ENCODE peak calls at places on chromosomes 7 and 10, in seven cellular contexts. H is kidney, Y is astrocyte, X is iPS DF 6.9, O is cardiac muscle cell, W is GM23248, V is DND-41. B is an unnamed sample.

GRCh38 chr7:85595639-85596268 is 408.9 kb upstream of the SEMA3D start:
- DNase-seq in H (no peak), W (peak; percentile 54), O (peak; percentile 11), X (no peak), Y (peak; percentile 39), V (no peak), B (no peak)

GRCh38 chr7:29102554-29103151 is 43.7 kb downstream of the CPVL start:
- DNase-seq in W (peak; percentile 80), Y (peak; percentile 36), V (peak; percentile 19), O (peak; percentile 75), H (peak; percentile 77), X (peak; percentile 54), B (peak; percentile 73)

GRCh38 chr7:93515144-93515543 is 59.4 kb downstream of the CALCR start:
- DNase-seq in X (no peak), H (no peak), V (no peak), O (no peak), W (peak; percentile 16), Y (peak; percentile 0), B (no peak)

GRCh38 chr10:84156768-84157167 is 16.8 kb upstream of the GPR15LG start:
- DNase-seq in H (no peak), V (peak; percentile 14), W (peak; percentile 7), X (no peak), Y (no peak), O (no peak), B (peak; percentile 55)

GRCh38 chr7:156026076-156027002 is 214.1 kb upstream of the SHH start:
- DNase-seq in O (no peak), V (no peak), W (no peak), H (no peak), Y (no peak), X (no peak), B (no peak)

GRCh38 chr7:11130012-11130411 is 156.3 kb downstream of the PHF14 start:
- DNase-seq in Y (peak; percentile 73), H (no peak), W (no peak), X (no peak), O (no peak), V (no peak), B (no peak)

GRCh38 chr7:1087462-1087809 is 477 bp upstream of the GPER1 start:
- DNase-seq in H (no peak), W (peak; percentile 75), Y (peak; percentile 43), X (no peak), V (no peak), O (no peak), B (no peak)

GRCh38 chr10:125399289-125399688 is 238.9 kb upstream of the CTBP2 start:
- DNase-seq in H (no peak), O (no peak), V (no peak), X (no peak), W (no peak), Y (no peak), B (no peak)

GRCh38 chr10:112409274-112409673 is 35.4 kb downstream of the ACSL5 start:
- DNase-seq in X (no peak), H (no peak), O (no peak), V (no peak), W (no peak), Y (no peak), B (no peak)

GRCh38 chr10:130924138-130924819 is 387.2 kb downstream of the TCERG1L start:
- DNase-seq in X (no peak), H (no peak), W (no peak), Y (no peak), O (peak; percentile 81), V (peak; percentile 52), B (peak; percentile 61)

GRCh38 chr7:50069613-50070012 is 23.4 kb downstream of the ZPBP start:
- DNase-seq in W (peak; percentile 57), V (peak; percentile 21), X (peak; percentile 16), O (no peak), Y (peak; percentile 2), H (peak; percentile 78), B (peak; percentile 80)

GRCh38 chr7:50068026-50068425 is 25.0 kb downstream of the ZPBP start:
- DNase-seq in H (no peak), Y (peak; percentile 4), O (no peak), W (peak; percentile 40), X (peak; percentile 0), V (no peak), B (peak; percentile 85)

GRCh38 chr7:50073093-50073492 is 20.0 kb downstream of the ZPBP start:
- DNase-seq in O (no peak), V (no peak), X (no peak), Y (no peak), H (no peak), W (no peak), B (peak; percentile 59)

GRCh38 chr7:50068850-50069551 is 24.0 kb downstream of the ZPBP start:
- DNase-seq in O (no peak), H (no peak), X (peak; percentile 55), V (peak; percentile 54), Y (peak; percentile 61), W (peak; percentile 85), B (peak; percentile 69)
- H3K4me3 ChIP-seq in O (no peak overlapping the region), H (peak overlapping the region; percentile 97), X (no peak overlapping the region), V (peak overlapping the region; percentile 53), Y (peak overlapping the region; percentile 50), W (peak overlapping the region; percentile 75), B (peak overlapping the region; percentile 63)

GRCh38 chr10:62058476-62058875 is 157.0 kb downstream of the ARID5B start:
- DNase-seq in H (no peak), Y (no peak), O (no peak), V (no peak), W (peak; percentile 61), X (no peak), B (no peak)

GRCh38 chr10:62057359-62057758 is 155.9 kb downstream of the ARID5B start:
- DNase-seq in V (no peak), H (no peak), O (no peak), W (peak; percentile 57), X (no peak), Y (no peak), B (no peak)

GRCh38 chr10:62057872-62058271 is 156.4 kb downstream of the ARID5B start:
- DNase-seq in Y (no peak), H (no peak), V (no peak), O (no peak), W (no peak), X (no peak), B (no peak)

GRCh38 chr10:62059424-62059913 is 158.0 kb downstream of the ARID5B start:
- DNase-seq in H (no peak), O (no peak), V (no peak), Y (no peak), W (no peak), X (no peak), B (no peak)

DNA sequence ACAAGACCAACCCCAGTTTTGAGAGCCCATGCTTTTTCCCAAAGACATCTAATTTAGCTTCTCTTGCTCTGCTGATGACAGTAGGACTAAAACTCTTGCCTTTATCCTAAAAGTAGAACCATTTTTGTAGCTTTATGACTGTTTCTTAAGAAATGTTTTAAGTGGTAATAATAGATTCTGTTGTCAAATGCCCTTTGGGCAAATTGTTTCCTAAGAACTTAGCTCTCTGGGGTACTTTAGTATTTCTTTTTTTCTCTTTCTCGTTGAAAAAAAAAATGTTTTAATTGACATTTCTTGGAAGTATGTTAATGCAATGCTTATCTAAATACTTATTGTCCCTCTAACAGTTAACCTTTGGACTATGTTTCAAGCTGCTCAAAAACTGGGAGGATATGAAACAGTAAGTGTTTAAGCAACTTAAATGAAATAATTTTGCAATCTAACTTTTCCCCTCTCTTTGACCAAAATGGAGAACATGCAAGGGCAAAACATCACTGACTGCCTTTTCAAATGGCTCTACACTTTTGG is 157.5 kb downstream of the ARID5B start:
- DNase-seq in H (no peak), X (no peak), O (no peak), V (no peak), W (peak; percentile 45), Y (no peak), B (no peak)
- H3K4me1 ChIP-seq in H (peaks cover 44% of the 10 kb centered on the region), X (no peaks in the 10 kb centered on the region), O (peaks cover 33% of the 10 kb centered on the region), V (no peaks in the 10 kb centered on the region), W (peaks cover 93% of the 10 kb centered on the region), Y (peaks cover 25% of the 10 kb centered on the region), B (peaks cover 20% of the 10 kb centered on the region)

GRCh38 chr10:114437456-114438292 is 33.4 kb upstream of the AFAP1L2 start:
- DNase-seq in H (no peak), O (no peak), X (no peak), W (peak; percentile 54), V (no peak), Y (no peak), B (no peak)
- H3K4me3 ChIP-seq in H (no peak overlapping the region), O (no peak overlapping the region), X (no peak overlapping the region), W (no peak overlapping the region), V (no peak overlapping the region), Y (no peak overlapping the region), B (no peak overlapping the region)

DNA sequence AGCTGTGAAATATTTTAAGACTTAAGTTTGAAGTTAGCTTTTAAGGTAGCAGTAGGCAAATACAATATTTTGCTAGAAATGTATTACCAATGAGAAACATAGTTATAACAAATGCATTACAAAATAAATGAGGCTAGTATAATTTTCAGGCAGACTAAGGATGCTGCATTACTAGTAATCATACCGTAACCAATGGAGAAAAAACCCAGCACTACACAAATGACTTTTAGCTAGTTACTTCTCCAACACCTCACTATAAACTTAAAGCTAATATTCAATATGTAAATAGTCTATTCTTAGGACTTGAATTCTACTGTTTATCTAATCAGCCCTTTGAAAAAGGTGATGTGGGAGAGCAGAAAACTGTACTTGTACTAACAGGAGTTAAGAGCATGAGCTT is 285.3 kb upstream of the KLF14 start:
- DNase-seq in Y (no peak), V (no peak), O (no peak), H (no peak), X (no peak), W (no peak), B (no peak)
- H3K4me1 ChIP-seq in Y (peaks cover 3% of the 10 kb centered on the region), V (peaks cover 40% of the 10 kb centered on the region), O (no peaks in the 10 kb centered on the region), H (peaks cover 26% of the 10 kb centered on the region), X (no peaks in the 10 kb centered on the region), W (peaks cover 16% of the 10 kb centered on the region), B (peaks cover 51% of the 10 kb centered on the region)

GRCh38 chr10:46069771-46070463 is 23.8 kb upstream of the MSMB start:
- DNase-seq in V (no peak), O (no peak), W (no peak), X (no peak), H (no peak), Y (no peak), B (no peak)

GRCh38 chr10:46070749-46071148 is 24.7 kb upstream of the MSMB start:
- DNase-seq in V (no peak), W (no peak), Y (no peak), H (no peak), X (no peak), O (no peak), B (no peak)

GRCh38 chr10:46068905-46069304 is 22.8 kb upstream of the MSMB start:
- DNase-seq in X (no peak), V (no peak), H (no peak), O (no peak), Y (no peak), W (no peak), B (no peak)

GRCh38 chr10:46064269-46064817 is 18.3 kb upstream of the MSMB start:
- DNase-seq in Y (no peak), H (no peak), W (no peak), V (no peak), X (no peak), O (no peak), B (no peak)

DNA sequence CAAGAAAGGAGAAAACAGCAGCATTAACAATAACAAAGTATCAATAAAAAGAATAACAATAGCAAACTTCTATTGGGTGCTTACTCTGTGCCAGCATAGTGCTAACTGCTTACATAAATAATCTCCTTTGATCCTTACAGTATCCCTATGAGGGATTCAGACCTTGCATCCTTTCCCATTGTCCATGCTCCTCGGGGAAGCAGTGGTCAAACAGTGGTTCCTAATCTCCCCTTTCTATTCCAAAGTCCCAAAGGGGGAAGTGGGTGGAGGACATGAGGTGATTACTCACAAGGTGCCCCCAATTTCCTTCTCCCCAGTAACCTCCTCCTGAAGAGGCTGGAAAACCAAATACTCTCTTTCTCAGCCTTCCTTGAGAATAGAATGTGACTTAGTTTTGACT is 22.0 kb upstream of the MSMB start:
- DNase-seq in V (no peak), W (no peak), X (no peak), O (no peak), H (no peak), Y (no peak), B (no peak)
- H3K4me3 ChIP-seq in V (no peak overlapping the region), W (no peak overlapping the region), X (no peak overlapping the region), O (no peak overlapping the region), H (no peak overlapping the region), Y (no peak overlapping the region), B (no peak overlapping the region)